ENCODE peak calls at places on chromosomes 5 and 9, in five cellular contexts. E is CD8-positive, alpha-beta T cell; S is body of pancreas; P is AG04450; I is nephron progenitor cell. O is an unnamed sample.

GRCh38 chr5:65076251-65076869 is 307.6 kb downstream of the CWC27 start:
- DNase-seq in P (peak; percentile 16), S (peak; percentile 38), I (no peak), E (peak; percentile 60), O (no peak)

GRCh38 chr5:125154321-125154811 is 407.9 kb upstream of the ZNF608 start:
- DNase-seq in S (no peak), E (no peak), I (no peak), P (no peak), O (peak; percentile 55)

GRCh38 chr5:14734382-14734781 is 69.9 kb downstream of the OTULIN start:
- DNase-seq in E (no peak), S (no peak), I (no peak), P (no peak), O (no peak)

GRCh38 chr5:120435129-120435528 is 29.0 kb upstream of the PRR16 start:
- DNase-seq in P (no peak), E (no peak), S (no peak), I (no peak), O (no peak)

GRCh38 chr9:4117835-4118610 is 181.8 kb downstream of the GLIS3 start:
- DNase-seq in I (no peak), P (no peak), S (no peak), E (peak; percentile 47), O (no peak)

GRCh38 chr5:179170606-179171005 is 110.4 kb downstream of the ZNF354C start:
- DNase-seq in I (no peak), P (no peak), S (no peak), E (no peak), O (no peak)

GRCh38 chr5:131262953-131263541 is 806 bp upstream of the CDC42SE2 start:
- DNase-seq in P (no peak), S (no peak), E (no peak), I (no peak), O (no peak)

GRCh38 chr5:34914671-34915138 is 599 bp downstream of the RAD1 start:
- DNase-seq in S (peak; percentile 16), I (peak; percentile 40), P (no peak), E (no peak), O (no peak)

GRCh38 chr5:72166070-72166979 is 59.0 kb downstream of the MAP1B start:
- DNase-seq in S (peak; percentile 26), P (no peak), E (no peak), I (no peak), O (no peak)

DNA sequence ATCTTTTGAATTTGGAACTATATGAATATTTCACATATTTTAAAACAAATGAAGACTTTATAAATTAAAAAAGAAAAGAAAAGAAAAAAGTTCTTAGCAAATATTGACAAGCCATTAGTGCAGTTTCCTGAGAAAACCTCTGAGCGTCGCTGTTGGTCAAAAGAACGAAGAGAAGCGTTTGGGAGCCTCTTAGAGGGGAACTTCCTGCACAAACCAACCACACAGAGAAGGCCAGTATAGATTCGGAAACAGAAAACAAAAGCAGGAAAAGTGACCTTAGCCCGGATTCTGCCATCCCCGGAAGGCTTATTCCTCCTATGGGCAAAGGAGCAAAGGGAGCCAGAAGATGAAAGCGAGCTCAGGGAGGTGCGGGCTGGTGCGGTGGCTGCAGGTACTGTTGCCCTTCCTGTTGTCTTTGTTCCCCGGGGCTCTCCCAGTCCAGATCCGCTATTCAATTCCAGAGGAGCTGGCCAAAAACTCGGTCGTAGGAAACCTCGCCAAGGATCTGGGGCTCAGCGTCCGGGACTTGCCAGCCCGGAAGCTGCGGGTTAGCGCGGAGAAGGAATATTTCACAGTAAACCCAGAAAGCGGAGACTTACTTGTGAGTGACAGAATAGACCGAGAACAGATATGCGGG is at the start of gene PCDHGB2:
- DNase-seq in I (no peak), S (no peak), E (no peak), P (no peak), O (no peak)
- TF ChIP-seq CTCF in I (peak; percentile 15), S (no peak), E (peak; percentile 48), P (peak; percentile 49), O (peak; percentile 51)

GRCh38 chr5:154541553-154541952 is 63.5 kb upstream of the HAND1 start:
- DNase-seq in S (no peak), I (peak; percentile 34), E (no peak), P (no peak), O (no peak)
- TF ChIP-seq CTCF in S (no peak), I (no peak), E (no peak), P (no peak), O (peak; percentile 28)

GRCh38 chr5:167574381-167574780 is 717.1 kb upstream of the WWC1 start:
- DNase-seq in E (no peak), P (no peak), I (no peak), S (no peak), O (no peak)

GRCh38 chr5:167573274-167574127 is 717.9 kb upstream of the WWC1 start:
- DNase-seq in E (no peak), P (peak; percentile 1), I (peak; percentile 52), S (no peak), O (no peak)

GRCh38 chr5:167576928-167577327 is 714.5 kb upstream of the WWC1 start:
- DNase-seq in I (no peak), E (no peak), P (no peak), S (no peak), O (no peak)

GRCh38 chr5:167577616-167578015 is 713.8 kb upstream of the WWC1 start:
- DNase-seq in S (no peak), E (no peak), P (no peak), I (no peak), O (no peak)

DNA sequence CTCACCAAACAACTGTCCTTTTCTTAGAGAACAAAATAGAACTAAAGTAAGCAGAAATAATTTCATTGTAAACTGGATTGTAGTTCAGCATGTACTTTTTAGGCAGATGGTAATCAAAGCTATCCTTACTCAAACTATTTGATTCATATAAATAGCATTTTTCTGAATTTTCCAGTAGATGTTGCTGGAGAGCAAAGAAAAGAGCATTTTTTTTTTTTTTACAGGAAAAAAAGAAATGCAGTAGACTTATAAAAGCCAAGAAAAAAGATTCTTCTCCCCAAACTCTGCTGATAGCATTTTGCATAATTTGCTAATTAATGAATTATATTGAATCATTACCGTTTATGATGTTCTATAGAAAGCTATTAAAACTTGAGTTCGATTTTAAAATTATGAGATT is 715.3 kb upstream of the WWC1 start:
- DNase-seq in P (no peak), E (no peak), S (no peak), I (no peak), O (no peak)
- TF ChIP-seq CTCF in P (no peak), E (no peak), S (no peak), I (no peak), O (no peak)

GRCh38 chr9:88809836-88810235 is 181.4 kb upstream of the S1PR3 start:
- DNase-seq in S (no peak), I (no peak), P (no peak), E (no peak), O (no peak)
- TF ChIP-seq CTCF in S (no peak), I (no peak), P (no peak), E (no peak), O (no peak)

DNA sequence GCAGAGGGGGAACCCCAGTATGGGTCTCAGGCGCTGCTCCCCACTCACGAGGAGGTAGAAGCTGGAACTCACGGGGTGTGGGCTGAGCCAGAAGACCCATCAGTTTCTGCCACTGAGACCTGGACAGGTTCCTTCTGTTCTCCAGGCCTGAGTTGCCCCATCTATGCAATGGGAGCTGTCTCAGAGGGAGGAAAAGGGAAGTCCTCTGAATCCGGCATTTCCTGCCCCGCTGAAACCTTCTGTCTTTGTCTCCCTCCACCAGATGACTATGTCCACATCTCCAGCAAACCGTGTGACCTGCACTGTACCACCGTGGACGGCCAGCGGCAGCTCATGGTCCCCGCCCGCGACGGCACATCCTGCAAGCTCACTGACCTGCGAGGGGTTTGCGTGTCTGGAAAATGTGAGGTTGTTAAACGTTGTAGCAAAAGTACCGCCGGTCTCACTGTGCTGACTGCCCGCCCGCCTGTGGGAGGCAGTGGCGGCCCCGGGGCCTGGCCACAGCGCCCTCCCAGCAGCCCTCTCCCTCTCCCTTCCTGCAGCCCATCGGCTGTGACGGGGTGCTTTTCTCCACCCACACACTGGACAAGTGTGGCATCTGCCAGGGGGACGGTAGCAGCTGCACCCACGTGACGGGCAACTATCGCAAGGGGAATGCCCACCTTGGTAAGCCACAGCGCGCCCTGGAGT is 6.0 kb downstream of the ADAMTSL2 start:
- DNase-seq in S (no peak), I (no peak), P (no peak), E (no peak), O (no peak)
- TF ChIP-seq CTCF in S (no peak), I (no peak), P (no peak), E (no peak), O (no peak)